ENCODE peak calls at places on chromosome 20, in eight cellular contexts. One of them, this sample, is unnamed.

GRCh38 chr20:22532598-22532997 is 51.8 kb downstream of the FOXA2 start:
- DNase-seq in GM23248: no peak
- DNase-seq in cardiac muscle cell: no peak
- DNase-seq in stimulated activated CD8-positive, alpha-beta memory T cell treated with anti-CD3 and anti-CD28 coated beads, Interleukin-7, amount 100 ng/mL, for 48 hours: no peak
- DNase-seq in NCI-H2081: no peak
- DNase-seq in BJ: no peak
- DNase-seq in neuronal stem cell: no peak
- DNase-seq in epithelial cell of proximal tubule: no peak
- DNase-seq in this sample: no peak

GRCh38 chr20:6956574-6956973 is 189.1 kb downstream of the BMP2 start:
- DNase-seq in GM23248: peak; percentile 3
- DNase-seq in cardiac muscle cell: no peak
- DNase-seq in stimulated activated CD8-positive, alpha-beta memory T cell treated with anti-CD3 and anti-CD28 coated beads, Interleukin-7, amount 100 ng/mL, for 48 hours: no peak
- DNase-seq in NCI-H2081: no peak
- DNase-seq in BJ: no peak
- DNase-seq in neuronal stem cell: no peak
- DNase-seq in epithelial cell of proximal tubule: peak; percentile 56
- DNase-seq in this sample: no peak

GRCh38 chr20:13487202-13487601 is 151.5 kb downstream of the TASP1 start:
- DNase-seq in GM23248: no peak
- DNase-seq in cardiac muscle cell: no peak
- DNase-seq in stimulated activated CD8-positive, alpha-beta memory T cell treated with anti-CD3 and anti-CD28 coated beads, Interleukin-7, amount 100 ng/mL, for 48 hours: no peak
- DNase-seq in NCI-H2081: no peak
- DNase-seq in BJ: no peak
- DNase-seq in neuronal stem cell: no peak
- DNase-seq in epithelial cell of proximal tubule: no peak
- DNase-seq in this sample: no peak

GRCh38 chr20:63495771-63496403 is 3.0 kb downstream of the EEF1A2 start:
- DNase-seq in GM23248: peak; percentile 77
- DNase-seq in cardiac muscle cell: peak; percentile 82
- DNase-seq in stimulated activated CD8-positive, alpha-beta memory T cell treated with anti-CD3 and anti-CD28 coated beads, Interleukin-7, amount 100 ng/mL, for 48 hours: peak; percentile 47
- DNase-seq in NCI-H2081: no peak
- DNase-seq in BJ: no peak
- DNase-seq in neuronal stem cell: peak; percentile 67
- DNase-seq in epithelial cell of proximal tubule: no peak
- DNase-seq in this sample: peak; percentile 32

GRCh38 chr20:36542019-36542488 is 735 bp downstream of the MYL9 start:
- DNase-seq in GM23248: peak; percentile 80
- DNase-seq in cardiac muscle cell: peak; percentile 72
- DNase-seq in stimulated activated CD8-positive, alpha-beta memory T cell treated with anti-CD3 and anti-CD28 coated beads, Interleukin-7, amount 100 ng/mL, for 48 hours: no peak
- DNase-seq in NCI-H2081: no peak
- DNase-seq in BJ: no peak
- DNase-seq in neuronal stem cell: peak; percentile 30
- DNase-seq in epithelial cell of proximal tubule: no peak
- DNase-seq in this sample: no peak

GRCh38 chr20:11140359-11140758 is 466.6 kb upstream of the JAG1 start:
- DNase-seq in GM23248: peak; percentile 96
- DNase-seq in cardiac muscle cell: no peak
- DNase-seq in stimulated activated CD8-positive, alpha-beta memory T cell treated with anti-CD3 and anti-CD28 coated beads, Interleukin-7, amount 100 ng/mL, for 48 hours: no peak
- DNase-seq in NCI-H2081: no peak
- DNase-seq in BJ: no peak
- DNase-seq in neuronal stem cell: no peak
- DNase-seq in epithelial cell of proximal tubule: peak; percentile 74
- DNase-seq in this sample: no peak

GRCh38 chr20:46021361-46022359 is 7.4 kb upstream of the SLC12A5 start:
- DNase-seq in GM23248: peak; percentile 27
- DNase-seq in cardiac muscle cell: peak; percentile 95
- DNase-seq in stimulated activated CD8-positive, alpha-beta memory T cell treated with anti-CD3 and anti-CD28 coated beads, Interleukin-7, amount 100 ng/mL, for 48 hours: no peak
- DNase-seq in NCI-H2081: peak; percentile 60
- DNase-seq in BJ: no peak
- DNase-seq in neuronal stem cell: peak; percentile 89
- DNase-seq in epithelial cell of proximal tubule: no peak
- DNase-seq in this sample: peak; percentile 83

GRCh38 chr20:61980647-61981583 is 84.8 kb downstream of the TAF4 start:
- DNase-seq in GM23248: peak; percentile 24
- DNase-seq in cardiac muscle cell: peak; percentile 36
- DNase-seq in stimulated activated CD8-positive, alpha-beta memory T cell treated with anti-CD3 and anti-CD28 coated beads, Interleukin-7, amount 100 ng/mL, for 48 hours: no peak
- DNase-seq in NCI-H2081: no peak
- DNase-seq in BJ: no peak
- DNase-seq in neuronal stem cell: no peak
- DNase-seq in epithelial cell of proximal tubule: no peak
- DNase-seq in this sample: no peak

GRCh38 chr20:32152421-32153155 is 43.1 kb downstream of the TM9SF4 start:
- DNase-seq in GM23248: no peak
- DNase-seq in cardiac muscle cell: no peak
- DNase-seq in stimulated activated CD8-positive, alpha-beta memory T cell treated with anti-CD3 and anti-CD28 coated beads, Interleukin-7, amount 100 ng/mL, for 48 hours: no peak
- DNase-seq in NCI-H2081: no peak
- DNase-seq in BJ: no peak
- DNase-seq in neuronal stem cell: no peak
- DNase-seq in epithelial cell of proximal tubule: no peak
- DNase-seq in this sample: no peak

GRCh38 chr20:57043669-57044268 is 222.7 kb downstream of the BMP7 start:
- DNase-seq in GM23248: no peak
- DNase-seq in cardiac muscle cell: no peak
- DNase-seq in stimulated activated CD8-positive, alpha-beta memory T cell treated with anti-CD3 and anti-CD28 coated beads, Interleukin-7, amount 100 ng/mL, for 48 hours: no peak
- DNase-seq in NCI-H2081: no peak
- DNase-seq in BJ: no peak
- DNase-seq in neuronal stem cell: no peak
- DNase-seq in epithelial cell of proximal tubule: no peak
- DNase-seq in this sample: no peak

GRCh38 chr20:44051661-44052000 is 135.4 kb downstream of the JPH2 start:
- DNase-seq in GM23248: no peak
- DNase-seq in cardiac muscle cell: no peak
- DNase-seq in stimulated activated CD8-positive, alpha-beta memory T cell treated with anti-CD3 and anti-CD28 coated beads, Interleukin-7, amount 100 ng/mL, for 48 hours: no peak
- DNase-seq in NCI-H2081: no peak
- DNase-seq in BJ: no peak
- DNase-seq in neuronal stem cell: no peak
- DNase-seq in epithelial cell of proximal tubule: no peak
- DNase-seq in this sample: no peak

GRCh38 chr20:63071541-63072181 is 64.9 kb upstream of the BHLHE23 start:
- DNase-seq in GM23248: peak; percentile 92
- DNase-seq in cardiac muscle cell: peak; percentile 4
- DNase-seq in stimulated activated CD8-positive, alpha-beta memory T cell treated with anti-CD3 and anti-CD28 coated beads, Interleukin-7, amount 100 ng/mL, for 48 hours: no peak
- DNase-seq in NCI-H2081: no peak
- DNase-seq in BJ: peak; percentile 14
- DNase-seq in neuronal stem cell: no peak
- DNase-seq in epithelial cell of proximal tubule: no peak
- DNase-seq in this sample: no peak

GRCh38 chr20:62581308-62581707 is 61.0 kb upstream of the SLCO4A1 start:
- DNase-seq in GM23248: no peak
- DNase-seq in cardiac muscle cell: no peak
- DNase-seq in stimulated activated CD8-positive, alpha-beta memory T cell treated with anti-CD3 and anti-CD28 coated beads, Interleukin-7, amount 100 ng/mL, for 48 hours: no peak
- DNase-seq in NCI-H2081: no peak
- DNase-seq in BJ: no peak
- DNase-seq in neuronal stem cell: no peak
- DNase-seq in epithelial cell of proximal tubule: no peak
- DNase-seq in this sample: no peak

This sample was measured in NCI-H1092 treated with DMSO at 0.1 percent for 48 hours.